ENCODE peak calls at places on chromosome 6, in four cellular contexts. L, V, U and P are unnamed samples.
A peak's percentile ranks its signal among the peaks of the same experiment; 100 is the strongest.

GRCh38 chr6:22598386-22598785 is 29.0 kb downstream of the HDGFL1 start:
- DNase-seq in L (no peak), V (no peak), U (no peak), P (no peak)

GRCh38 chr6:158787395-158787794 is 31.8 kb downstream of the EZR start:
- DNase-seq in L (no peak), U (no peak), V (no peak), P (no peak)

GRCh38 chr6:32993363-32993973 is 15.9 kb downstream of the HLA-DOA start:
- DNase-seq in V (no peak), L (no peak), U (no peak), P (no peak)

GRCh38 chr6:14873781-14874446 is 372.0 kb upstream of the JARID2 start:
- DNase-seq in U (no peak), L (no peak), V (no peak), P (no peak)

GRCh38 chr6:27176096-27176495 is 71.4 kb upstream of the PRSS16 start:
- DNase-seq in U (no peak), L (no peak), V (peak; percentile 46), P (no peak)

GRCh38 chr6:138018297-138018696 is 88.9 kb downstream of the PERP start:
- DNase-seq in V (no peak), L (no peak), U (no peak), P (no peak)

GRCh38 chr6:56087421-56087820 is 160.0 kb downstream of the COL21A1 start:
- DNase-seq in U (no peak), L (no peak), V (no peak), P (no peak)

GRCh38 chr6:20699402-20699801 is 165.1 kb downstream of the CDKAL1 start:
- DNase-seq in V (no peak), U (no peak), L (no peak), P (no peak)

GRCh38 chr6:16683524-16684194 is 77.6 kb downstream of the ATXN1 start:
- DNase-seq in V (no peak), L (no peak), U (peak; percentile 86), P (no peak)

GRCh38 chr6:136550330-136551071 is at the start of gene MAP7:
- DNase-seq in V (peak; percentile 63), L (peak; percentile 63), U (no peak), P (peak; percentile 60)

GRCh38 chr6:44957151-44957550 is 371.0 kb upstream of the RUNX2 start:
- DNase-seq in U (no peak), L (no peak), V (no peak), P (no peak)

GRCh38 chr6:28585335-28585734 is 59.7 kb downstream of the GPX5 start:
- DNase-seq in U (no peak), V (no peak), L (no peak), P (no peak)

GRCh38 chr6:134882426-134883038 is 67.4 kb downstream of the ALDH8A1 start:
- DNase-seq in U (peak; percentile 35), L (peak; percentile 35), V (peak; percentile 23), P (peak; percentile 39)

GRCh38 chr6:14544689-14545088 is 427.1 kb downstream of the CD83 start:
- DNase-seq in V (no peak), L (no peak), U (no peak), P (no peak)

GRCh38 chr6:159540152-159540551 is 152.9 kb downstream of the SOD2 start:
- DNase-seq in V (no peak), L (no peak), U (no peak), P (no peak)

GRCh38 chr6:32853541-32854375 is at the start of the genes PSMB9 and TAP1:
- DNase-seq in U (peak; percentile 64), L (peak; percentile 90), V (peak; percentile 97), P (peak; percentile 91)

GRCh38 chr6:7787137-7787575 is 61.3 kb downstream of the BMP6 start:
- DNase-seq in L (no peak), V (no peak), U (no peak), P (no peak)

GRCh38 chr6:29553268-29554057 is 6.1 kb downstream of the UBD start:
- DNase-seq in U (no peak), V (peak; percentile 20), L (no peak), P (no peak)

GRCh38 chr6:3366596-3367413 is 90.0 kb downstream of the SLC22A23 start:
- DNase-seq in L (no peak), V (no peak), U (no peak), P (no peak)

GRCh38 chr6:105170066-105170465 is 9.7 kb downstream of the POPDC3 start:
- DNase-seq in V (no peak), U (no peak), L (no peak), P (no peak)

GRCh38 chr6:157514659-157515496 is 133.9 kb downstream of the ZDHHC14 start:
- DNase-seq in L (no peak), V (no peak), U (no peak), P (no peak)

GRCh38 chr6:107399927-107400326 is 59.4 kb downstream of the PDSS2 start:
- DNase-seq in L (no peak), U (no peak), V (no peak), P (no peak)

GRCh38 chr6:38570750-38571149 is 69.0 kb downstream of the BTBD9 start:
- DNase-seq in U (no peak), L (no peak), V (no peak), P (no peak)